ENCODE peak calls at places on chromosomes 5 and 9, in four cellular contexts. U is HepG2, D is H1, W is GM12878. T is an unnamed sample.

GRCh38 chr5:164235176-164235914 is 729.9 kb downstream of the MAT2B start:
- DNase-seq in U (no peak), D (no peak), W (no peak), T (no peak)

GRCh38 chr5:129899454-129899853 is 4.8 kb upstream of the CHSY3 start:
- DNase-seq in W (no peak), D (no peak), U (no peak), T (no peak)

GRCh38 chr5:133882107-133882695 is 86.2 kb downstream of the C5orf15 start:
- DNase-seq in U (no peak), W (no peak), D (no peak), T (no peak)

GRCh38 chr5:176364765-176365662 is at the start of gene ARL10:
- DNase-seq in D (peak; percentile 72), W (no peak), U (no peak), T (peak; percentile 91)

GRCh38 chr5:115963566-115963965 is 1.3 kb downstream of the LVRN start:
- DNase-seq in D (no peak), W (no peak), U (no peak), T (peak; percentile 12)

GRCh38 chr9:114025760-114026159 is 52.3 kb downstream of the AMBP start:
- DNase-seq in U (no peak), D (peak; percentile 28), W (no peak), T (no peak)

GRCh38 chr5:141883184-141883947 is 5.2 kb upstream of the PCDH1 start:
- DNase-seq in U (no peak), D (peak; percentile 91), W (no peak), T (peak; percentile 65)

GRCh38 chr9:385818-386398 is 171.2 kb downstream of the DOCK8 start:
- DNase-seq in W (no peak), U (peak; percentile 44), D (peak; percentile 65), T (peak; percentile 34)

GRCh38 chr9:115000217-115000639 is 69.8 kb upstream of the TNFSF8 start:
- DNase-seq in W (no peak), U (no peak), D (no peak), T (no peak)

GRCh38 chr5:8700222-8700621 is 831.3 kb downstream of the MTRR start:
- DNase-seq in W (no peak), U (no peak), D (no peak), T (no peak)

GRCh38 chr5:132322266-132322665 is 28.1 kb downstream of the SLC22A4 start:
- DNase-seq in U (no peak), D (peak; percentile 69), W (no peak), T (no peak)

GRCh38 chr9:72254881-72255545 is 105.8 kb downstream of the GDA start:
- DNase-seq in D (no peak), W (no peak), U (no peak), T (no peak)

DNA sequence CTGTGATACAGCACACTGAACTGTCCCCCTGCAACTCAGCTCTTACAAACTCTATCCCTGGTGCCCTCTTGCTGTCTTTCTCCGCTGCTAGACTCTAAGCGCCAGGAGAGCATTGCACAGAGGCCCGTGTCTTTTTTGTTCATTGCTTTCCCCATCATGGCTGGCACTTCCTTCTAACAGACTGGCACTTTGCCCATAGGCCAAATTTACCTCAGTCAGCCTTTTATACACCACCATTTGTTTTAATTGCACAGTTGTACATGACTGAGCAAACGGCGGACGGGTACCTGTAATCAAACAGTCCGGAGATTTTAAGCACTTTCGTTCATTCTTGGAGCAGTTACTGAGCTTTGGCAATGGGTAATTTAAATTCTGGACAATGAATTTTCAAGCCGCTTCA is 102.2 kb upstream of the CLINT1 start:
- DNase-seq in U (no peak), D (no peak), W (no peak), T (peak; percentile 34)
- TF ChIP-seq TCF12 in U (no peak), D (no peak), W (no peak), T (no peak)

GRCh38 chr5:933251-933861 is 40.7 kb downstream of the TRIP13 start:
- DNase-seq in D (no peak), U (no peak), W (no peak), T (no peak)

GRCh38 chr5:930853-931252 is 38.2 kb downstream of the TRIP13 start:
- DNase-seq in U (no peak), W (no peak), D (no peak), T (no peak)

GRCh38 chr5:931570-932145 is 39.0 kb downstream of the TRIP13 start:
- DNase-seq in W (no peak), D (no peak), U (no peak), T (no peak)

GRCh38 chr5:932151-932627 is 39.5 kb downstream of the TRIP13 start:
- DNase-seq in W (no peak), U (no peak), D (no peak), T (no peak)

GRCh38 chr5:932628-933250 is 40.1 kb downstream of the TRIP13 start:
- DNase-seq in W (no peak), U (no peak), D (no peak), T (no peak)
- TF ChIP-seq TCF12 in W (no peak), U (no peak), D (no peak), T (no peak)

DNA sequence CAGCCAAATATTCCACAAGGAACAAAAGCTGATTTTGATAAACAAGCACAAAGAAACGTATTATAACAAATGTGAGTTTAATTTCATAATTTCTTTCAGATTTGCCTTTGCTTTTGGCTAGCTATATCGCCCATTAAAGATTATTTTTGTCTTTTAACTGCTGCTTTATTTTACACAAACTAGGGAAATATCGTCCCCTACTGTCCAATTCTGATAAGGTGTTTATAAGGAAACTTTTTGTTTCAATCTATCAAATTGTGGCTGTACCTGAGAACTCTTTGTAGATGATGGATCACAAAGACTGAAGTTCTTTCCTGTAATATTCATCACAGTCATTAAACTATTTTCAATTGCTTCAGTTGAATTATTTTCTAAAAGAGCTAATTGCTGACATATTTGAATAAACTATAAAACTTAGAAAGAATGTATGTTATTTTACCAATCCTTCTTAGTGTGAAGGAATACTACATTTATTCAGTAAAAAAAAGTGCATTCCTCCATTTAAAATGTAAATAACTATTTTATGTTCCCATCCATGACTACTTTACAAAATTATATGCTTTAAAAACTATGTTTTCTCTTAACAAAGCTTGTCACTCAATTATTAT is 431.3 kb upstream of the ITGA1 start:
- DNase-seq in D (no peak), U (no peak), W (no peak), T (peak; percentile 25)
- TF ChIP-seq TCF12 in D (no peak), U (no peak), W (no peak), T (no peak)

DNA sequence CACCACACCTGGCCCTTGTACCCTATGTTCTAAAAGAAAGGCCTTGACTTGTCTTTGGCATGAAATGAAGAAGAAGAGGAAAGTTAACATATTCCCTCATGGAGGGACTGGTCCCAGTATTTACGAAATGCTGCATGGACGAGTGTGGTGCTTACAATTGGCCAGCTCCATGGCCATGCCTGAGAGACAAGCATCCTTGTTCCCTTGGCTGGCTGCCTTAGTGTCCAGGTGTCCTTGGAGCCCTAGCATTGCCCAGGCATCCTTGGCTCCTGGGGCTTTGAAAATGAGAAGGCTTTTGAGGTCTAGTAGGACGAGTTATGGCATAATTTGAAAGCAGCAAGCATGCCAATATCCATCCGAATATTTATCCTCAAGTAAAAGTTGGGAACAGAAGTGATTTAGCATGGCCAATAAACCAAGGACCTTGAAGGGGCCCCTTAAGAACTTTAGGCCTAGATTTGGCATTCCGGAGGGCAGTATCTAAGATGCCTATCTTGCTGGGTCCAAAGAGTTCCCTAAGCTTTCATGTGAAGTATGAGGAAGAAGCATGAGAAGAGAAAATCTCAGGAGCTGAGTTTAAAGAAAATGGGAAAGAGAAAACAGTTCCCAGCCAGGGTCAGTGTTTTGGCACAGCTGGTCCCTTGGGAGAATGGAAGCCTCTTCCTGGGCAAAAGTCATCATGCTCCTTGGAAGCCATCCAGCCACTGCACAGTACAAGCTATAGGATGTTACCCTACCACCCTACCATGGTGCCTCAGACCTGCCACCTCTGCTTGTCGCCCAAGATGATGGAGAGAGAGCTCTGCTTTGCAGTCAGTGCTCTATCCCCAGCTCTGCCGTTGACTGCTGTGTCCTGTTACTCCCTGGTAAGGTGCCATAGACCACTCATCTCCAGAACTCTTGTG is 91.0 kb downstream of the AOPEP start:
- DNase-seq in U (no peak), D (no peak), W (no peak), T (no peak)
- TF ChIP-seq TCF12 in U (no peak), D (no peak), W (no peak), T (no peak)

GRCh38 chr5:62466228-62466627 is 53.7 kb downstream of the IPO11 start:
- DNase-seq in W (no peak), U (no peak), D (no peak), T (no peak)
- TF ChIP-seq TCF12 in W (no peak), U (no peak), D (no peak), T (no peak)

T was measured in SK-N-SH.